ENCODE peak calls at places on chromosomes 5 and 9, in six cellular contexts. O, T, G, W, Q and J are unnamed samples.

GRCh38 chr9:70765935-70766334 is 351.5 kb upstream of the KLF9 start:
- DNase-seq in O (no peak), T (no peak), G (no peak), W (no peak), Q (no peak), J (peak; percentile 11)

GRCh38 chr5:66408561-66408960 is 187.6 kb upstream of the MAST4 start:
- DNase-seq in O (no peak), T (no peak), G (no peak), W (no peak), Q (no peak), J (no peak)

GRCh38 chr5:91383956-91384300 is 811 bp upstream of the ARRDC3 start:
- DNase-seq in O (peak; percentile 23), T (no peak), G (no peak), W (no peak), Q (no peak), J (peak; percentile 27)

GRCh38 chr5:149439899-149440655 is 61.0 kb upstream of the IL17B start:
- DNase-seq in O (no peak), T (no peak), G (no peak), W (no peak), Q (no peak), J (no peak)

GRCh38 chr5:107393846-107394245 is 276.9 kb downstream of the EFNA5 start:
- DNase-seq in O (no peak), T (no peak), G (no peak), W (no peak), Q (no peak), J (no peak)

GRCh38 chr9:73753171-73753570 is 601.5 kb downstream of the ANXA1 start:
- DNase-seq in O (no peak), T (no peak), G (no peak), W (no peak), Q (no peak), J (no peak)

GRCh38 chr9:131578778-131579504 is 33.6 kb downstream of the PRRT1B start:
- DNase-seq in O (peak; percentile 18), T (no peak), G (no peak), W (peak; percentile 31), Q (no peak), J (no peak)

GRCh38 chr9:110918316-110919054 is 119.8 kb downstream of the LPAR1 start:
- DNase-seq in O (no peak), T (no peak), G (peak; percentile 74), W (no peak), Q (no peak), J (no peak)

GRCh38 chr9:130606887-130607582 is 27.7 kb downstream of the FUBP3 start:
- DNase-seq in O (no peak), T (no peak), G (no peak), W (no peak), Q (no peak), J (no peak)

GRCh38 chr9:79189511-79189924 is 382.2 kb upstream of the TLE4 start:
- DNase-seq in O (no peak), T (peak; percentile 49), G (peak; percentile 80), W (no peak), Q (no peak), J (no peak)

GRCh38 chr5:120535900-120536299 is 71.8 kb downstream of the PRR16 start:
- DNase-seq in O (no peak), T (no peak), G (no peak), W (no peak), Q (no peak), J (no peak)

GRCh38 chr9:91200692-91201336 is 160.9 kb downstream of the AUH start:
- DNase-seq in O (no peak), T (no peak), G (no peak), W (no peak), Q (no peak), J (no peak)